ENCODE peak calls at places on chromosomes 13 and 19, in seven cellular contexts. L, C, W, V, B, Z and H are unnamed samples.
A peak's percentile ranks its signal among the peaks of the same experiment; 100 is the strongest.

GRCh38 chr13:25692156-25692555 is 320.4 kb downstream of the ATP8A2 start:
- DNase-seq in L (no peak), C (no peak), W (peak; percentile 39), V (no peak), B (no peak), Z (no peak), H (no peak)

GRCh38 chr19:2887391-2887914 is 13.3 kb upstream of the ZNF57 start:
- DNase-seq in L (no peak), C (no peak), W (no peak), V (peak; percentile 82), B (peak; percentile 85), Z (no peak), H (peak; percentile 67)

GRCh38 chr13:74641586-74641985 is 507.4 kb upstream of the KLF12 start:
- DNase-seq in L (no peak), C (no peak), W (no peak), V (no peak), B (peak; percentile 10), Z (no peak), H (no peak)

GRCh38 chr19:55027472-55028337 is 10.4 kb downstream of the GP6 start:
- DNase-seq in L (no peak), C (peak; percentile 12), W (no peak), V (no peak), B (peak; percentile 4), Z (no peak), H (no peak)

GRCh38 chr13:20654156-20654555 is 49.3 kb upstream of the IL17D start:
- DNase-seq in L (no peak), C (no peak), W (no peak), V (no peak), B (peak; percentile 32), Z (no peak), H (no peak)

GRCh38 chr13:30565658-30566057 is 52.1 kb upstream of the USPL1 start:
- DNase-seq in L (no peak), C (peak; percentile 39), W (no peak), V (no peak), B (no peak), Z (no peak), H (no peak)

GRCh38 chr13:30121666-30122065 is 185.7 kb downstream of the KATNAL1 start:
- DNase-seq in L (no peak), C (peak; percentile 26), W (no peak), V (no peak), B (no peak), Z (no peak), H (no peak)

GRCh38 chr13:30830638-30830965 is 75.5 kb upstream of the MEDAG start:
- DNase-seq in L (no peak), C (no peak), W (no peak), V (no peak), B (no peak), Z (no peak), H (no peak)

GRCh38 chr13:55160911-55161310 is 1979.8 kb upstream of the PRR20A start:
- DNase-seq in L (no peak), C (no peak), W (no peak), V (no peak), B (no peak), Z (no peak), H (no peak)

GRCh38 chr19:10510301-10510802 is 6.9 kb downstream of the S1PR5 start:
- DNase-seq in L (no peak), C (peak; percentile 77), W (peak; percentile 81), V (peak; percentile 44), B (peak; percentile 19), Z (peak; percentile 28), H (no peak)

GRCh38 chr19:19997656-19998268 is 41.5 kb downstream of the ZNF682 start:
- DNase-seq in L (no peak), C (peak; percentile 70), W (peak; percentile 11), V (peak; percentile 56), B (no peak), Z (no peak), H (no peak)

GRCh38 chr13:80235559-80236296 is 105.2 kb downstream of the SPRY2 start:
- DNase-seq in L (no peak), C (no peak), W (no peak), V (no peak), B (peak; percentile 63), Z (no peak), H (no peak)

GRCh38 chr19:43755256-43755801 is 567 bp upstream of the SMG9 start:
- DNase-seq in L (peak; percentile 96), C (peak; percentile 86), W (peak; percentile 80), V (peak; percentile 89), B (peak; percentile 71), Z (peak; percentile 84), H (no peak)

GRCh38 chr19:41998246-41999020 is 4.4 kb upstream of the ATP1A3 start:
- DNase-seq in L (no peak), C (peak; percentile 69), W (peak; percentile 85), V (peak; percentile 74), B (peak; percentile 53), Z (no peak), H (peak; percentile 68)

GRCh38 chr19:54484451-54484850 is 11.4 kb upstream of the CDC42EP5 start:
- DNase-seq in L (no peak), C (no peak), W (no peak), V (no peak), B (no peak), Z (no peak), H (no peak)

GRCh38 chr13:90585392-90585791 is 762.1 kb upstream of the MIR17HG start:
- DNase-seq in L (no peak), C (no peak), W (no peak), V (no peak), B (no peak), Z (no peak), H (no peak)

DNA sequence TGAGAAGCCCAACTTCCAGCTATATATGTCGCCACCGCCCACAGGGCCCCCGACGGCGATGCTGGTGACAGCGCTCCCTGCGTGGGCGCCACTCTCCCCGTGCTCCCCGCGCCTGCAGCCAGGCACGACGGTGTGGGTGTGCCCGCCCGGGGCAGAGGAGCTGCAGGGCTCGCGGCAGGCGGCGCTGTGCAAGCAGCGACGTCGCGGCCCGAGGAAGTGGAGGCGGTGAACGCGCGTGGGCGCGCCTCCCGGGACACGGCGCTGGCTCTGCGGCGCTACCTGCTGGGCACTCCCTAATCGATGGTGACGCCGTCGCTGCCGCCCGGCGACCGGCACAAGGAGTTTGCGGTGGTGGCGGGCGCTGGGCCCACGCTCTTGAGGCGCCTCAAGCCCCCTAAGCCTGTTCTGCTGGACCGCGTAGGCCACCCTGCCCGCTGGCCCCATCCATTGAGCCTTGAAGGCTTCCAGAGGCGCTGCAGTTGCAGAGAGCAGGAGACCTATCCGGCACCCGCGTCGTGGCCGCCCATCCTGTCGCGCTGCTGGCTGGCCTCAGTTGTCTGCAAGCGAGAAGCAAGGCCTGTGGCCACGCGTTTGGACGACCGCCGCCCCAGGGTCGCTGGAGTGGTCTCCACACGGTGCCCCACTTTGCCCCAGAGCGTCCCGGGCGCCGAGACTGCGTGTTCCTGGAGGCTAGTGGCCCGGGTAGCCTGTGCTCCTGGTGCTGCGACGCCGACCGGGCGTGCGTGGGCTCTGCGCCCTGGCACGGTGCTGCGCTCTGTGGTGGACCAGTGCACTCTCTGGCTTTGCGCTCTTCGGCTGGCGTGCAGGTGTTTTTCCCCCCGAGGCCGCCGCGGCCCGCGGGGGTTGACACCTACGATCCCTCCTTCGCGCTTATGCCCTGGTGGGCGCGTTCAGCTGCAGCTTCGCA is 23.1 kb downstream of the LRFN3 start:
- DNase-seq in L (no peak), C (peak; percentile 79), W (peak; percentile 49), V (no peak), B (no peak), Z (no peak), H (no peak)
- TF ChIP-seq CTCF in L (no peak), C (peak; percentile 73), W (no peak), V (no peak), B (peak; percentile 30), Z (no peak), H (peak; percentile 40)

GRCh38 chr13:53379485-53379884 is 350.9 kb downstream of the OLFM4 start:
- DNase-seq in L (no peak), C (no peak), W (no peak), V (no peak), B (no peak), Z (no peak), H (no peak)

DNA sequence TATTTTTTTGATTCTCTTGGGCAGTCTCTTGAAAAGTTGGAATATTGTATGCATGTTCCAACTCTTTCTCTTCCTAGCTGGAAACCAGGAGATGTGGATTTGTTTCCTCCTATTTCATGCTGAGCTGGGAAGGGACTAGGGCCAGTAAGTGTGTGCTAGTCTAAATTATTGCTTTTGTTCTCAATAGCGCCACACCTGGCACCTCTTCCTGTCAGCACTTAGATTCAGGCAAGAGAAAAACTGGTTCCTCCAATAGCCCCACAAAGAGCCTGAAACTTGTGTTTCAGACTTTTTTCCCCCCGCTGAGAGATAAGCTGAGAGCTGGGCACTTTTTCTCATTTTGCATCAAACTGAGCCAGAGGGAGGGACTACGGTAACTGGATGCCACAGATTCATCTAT is 353.4 kb downstream of the OLFM4 start:
- DNase-seq in L (no peak), C (no peak), W (no peak), V (no peak), B (no peak), Z (no peak), H (no peak)
- TF ChIP-seq CTCF in L (no peak), C (no peak), W (no peak), V (peak; percentile 42), B (no peak), Z (no peak), H (peak; percentile 5)

GRCh38 chr13:86383561-86383960 is 584.3 kb upstream of the SLITRK6 start:
- DNase-seq in L (no peak), C (no peak), W (no peak), V (no peak), B (no peak), Z (no peak), H (no peak)

DNA sequence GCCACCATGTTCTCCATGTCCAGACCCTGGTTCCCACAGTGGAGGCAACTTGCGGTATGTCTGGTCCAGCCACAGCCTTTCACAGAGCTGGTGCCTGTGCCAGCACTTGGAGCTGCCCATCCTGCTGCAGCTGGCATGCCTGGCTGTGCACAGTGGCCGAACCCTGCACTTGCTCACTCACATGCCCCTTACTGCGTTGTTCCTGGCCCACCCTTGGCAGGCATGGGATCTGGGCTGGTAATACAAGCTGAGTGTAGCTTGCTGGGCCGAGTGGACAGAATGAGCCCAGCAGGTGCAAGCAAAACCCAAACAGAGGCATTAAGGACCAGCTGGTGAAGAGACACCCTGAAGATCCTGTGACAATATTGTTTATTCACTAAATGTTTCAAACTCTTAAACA is 583.9 kb upstream of the SLITRK6 start:
- DNase-seq in L (no peak), C (no peak), W (no peak), V (no peak), B (no peak), Z (no peak), H (no peak)
- TF ChIP-seq CTCF in L (no peak), C (no peak), W (no peak), V (no peak), B (no peak), Z (no peak), H (no peak)

DNA sequence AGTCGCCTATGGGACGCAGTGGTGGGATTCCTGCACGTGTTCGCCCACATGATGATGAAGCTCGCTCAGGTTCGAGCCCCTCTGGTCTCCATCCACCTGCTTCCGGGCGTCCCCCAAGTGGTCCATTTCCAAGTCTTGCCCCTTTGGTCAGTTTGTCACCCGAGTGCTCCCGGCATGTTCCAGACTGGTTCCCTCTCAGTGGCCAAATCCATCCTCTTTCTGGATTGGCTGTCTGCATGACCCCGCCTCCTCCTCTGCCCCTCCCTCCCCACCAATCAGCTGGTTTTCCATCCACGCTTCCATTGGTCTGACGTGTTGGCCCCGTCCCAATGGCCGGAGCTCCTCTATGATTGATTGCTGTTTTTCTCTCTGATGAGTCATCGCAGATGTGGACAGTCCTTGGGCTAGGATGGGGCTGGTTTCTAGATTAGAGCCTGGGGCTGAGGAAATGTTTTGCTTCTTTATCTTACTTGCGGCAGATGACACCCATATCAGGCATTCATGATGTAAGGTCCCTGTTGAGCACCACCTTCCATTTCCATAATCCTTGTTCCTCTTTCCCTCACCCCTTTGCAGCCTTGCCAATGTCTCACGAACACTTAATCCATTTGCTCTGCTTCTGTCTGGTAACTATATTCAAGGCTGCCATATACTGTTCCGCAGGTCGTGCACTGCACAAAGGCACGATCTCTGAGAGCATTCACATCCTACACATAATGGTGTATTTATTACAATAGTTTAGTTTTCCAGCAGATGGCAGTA is 73.8 kb downstream of the MAP4K1 start:
- DNase-seq in L (no peak), C (peak; percentile 50), W (no peak), V (peak; percentile 59), B (peak; percentile 89), Z (peak; percentile 46), H (peak; percentile 60)
- TF ChIP-seq CTCF in L (no peak), C (peak; percentile 68), W (peak; percentile 43), V (no peak), B (peak; percentile 67), Z (no peak), H (peak; percentile 51)